ENCODE peak calls at places on chromosomes 2 and 18, in ten cellular contexts. One of them, this sample, is unnamed. For H3K4me1, the result is how much of the 10 kb centered on the place peaks cover.

GRCh38 chr2:141068053-141068682 is 1062.6 kb downstream of the LRP1B start:
- DNase-seq in adipocyte: no peak
- DNase-seq in adrenal gland: no peak
- DNase-seq in naive thymus-derived CD4-positive, alpha-beta T cell: no peak
- DNase-seq in SJSA1: no peak
- DNase-seq in GM23248: no peak
- DNase-seq in hepatocyte: no peak
- DNase-seq in neural progenitor cell: peak
- DNase-seq in A673: peak
- DNase-seq in endothelial cell of umbilical vein: no peak
- DNase-seq in this sample: no peak

GRCh38 chr2:6982484-6982883 is 65.3 kb downstream of the RNF144A start:
- DNase-seq in GM23248: no peak
- DNase-seq in adrenal gland: no peak
- DNase-seq in naive thymus-derived CD4-positive, alpha-beta T cell: no peak
- DNase-seq in endothelial cell of umbilical vein: no peak
- DNase-seq in SJSA1: no peak
- DNase-seq in A673: no peak
- DNase-seq in adipocyte: no peak
- DNase-seq in hepatocyte: no peak
- DNase-seq in neural progenitor cell: no peak
- DNase-seq in this sample: no peak

GRCh38 chr2:27051902-27052645 is 606 bp downstream of the AGBL5 start:
- DNase-seq in adipocyte: peak
- DNase-seq in GM23248: peak
- DNase-seq in adrenal gland: peak
- DNase-seq in hepatocyte: peak
- DNase-seq in neural progenitor cell: peak
- DNase-seq in A673: no peak
- DNase-seq in endothelial cell of umbilical vein: peak
- DNase-seq in SJSA1: no peak
- DNase-seq in naive thymus-derived CD4-positive, alpha-beta T cell: no peak
- DNase-seq in this sample: no peak

GRCh38 chr2:48120759-48121242 is 214.5 kb upstream of the FBXO11 start:
- DNase-seq in adipocyte: peak
- DNase-seq in A673: no peak
- DNase-seq in SJSA1: no peak
- DNase-seq in neural progenitor cell: no peak
- DNase-seq in adrenal gland: no peak
- DNase-seq in endothelial cell of umbilical vein: no peak
- DNase-seq in GM23248: no peak
- DNase-seq in hepatocyte: no peak
- DNase-seq in naive thymus-derived CD4-positive, alpha-beta T cell: no peak
- DNase-seq in this sample: no peak

GRCh38 chr18:36412778-36413177 is 115.3 kb downstream of the FHOD3 start:
- DNase-seq in SJSA1: no peak
- DNase-seq in endothelial cell of umbilical vein: no peak
- DNase-seq in naive thymus-derived CD4-positive, alpha-beta T cell: no peak
- DNase-seq in GM23248: peak
- DNase-seq in A673: peak
- DNase-seq in hepatocyte: peak
- DNase-seq in adipocyte: no peak
- DNase-seq in neural progenitor cell: peak
- DNase-seq in adrenal gland: peak
- DNase-seq in this sample: no peak

GRCh38 chr2:70990216-70990615 is 4.5 kb downstream of the TEX261 start:
- DNase-seq in adipocyte: no peak
- DNase-seq in adrenal gland: no peak
- DNase-seq in A673: no peak
- DNase-seq in GM23248: no peak
- DNase-seq in endothelial cell of umbilical vein: no peak
- DNase-seq in neural progenitor cell: no peak
- DNase-seq in naive thymus-derived CD4-positive, alpha-beta T cell: no peak
- DNase-seq in SJSA1: peak
- DNase-seq in hepatocyte: peak
- DNase-seq in this sample: no peak

GRCh38 chr2:241218131-241219029 is 29.9 kb downstream of the ANO7 start:
- DNase-seq in endothelial cell of umbilical vein: peak
- DNase-seq in neural progenitor cell: peak
- DNase-seq in hepatocyte: peak
- DNase-seq in naive thymus-derived CD4-positive, alpha-beta T cell: peak
- DNase-seq in adrenal gland: no peak
- DNase-seq in GM23248: peak
- DNase-seq in adipocyte: peak
- DNase-seq in SJSA1: peak
- DNase-seq in A673: peak
- DNase-seq in this sample: peak

GRCh38 chr2:129191530-129191929 is 787.9 kb upstream of the RAB6C start:
- DNase-seq in naive thymus-derived CD4-positive, alpha-beta T cell: no peak
- DNase-seq in A673: no peak
- DNase-seq in hepatocyte: peak
- DNase-seq in SJSA1: no peak
- DNase-seq in adrenal gland: no peak
- DNase-seq in neural progenitor cell: peak
- DNase-seq in GM23248: no peak
- DNase-seq in endothelial cell of umbilical vein: no peak
- DNase-seq in adipocyte: no peak
- DNase-seq in this sample: no peak

GRCh38 chr2:148979919-148980277 is 58.6 kb upstream of the LYPD6B start:
- DNase-seq in adrenal gland: no peak
- DNase-seq in naive thymus-derived CD4-positive, alpha-beta T cell: no peak
- DNase-seq in A673: no peak
- DNase-seq in GM23248: no peak
- DNase-seq in endothelial cell of umbilical vein: no peak
- DNase-seq in adipocyte: no peak
- DNase-seq in neural progenitor cell: peak
- DNase-seq in hepatocyte: no peak
- DNase-seq in SJSA1: no peak
- DNase-seq in this sample: no peak

GRCh38 chr18:78937166-78937565 is 42.5 kb upstream of the SALL3 start:
- DNase-seq in SJSA1: no peak
- DNase-seq in A673: no peak
- DNase-seq in adipocyte: no peak
- DNase-seq in GM23248: no peak
- DNase-seq in naive thymus-derived CD4-positive, alpha-beta T cell: no peak
- DNase-seq in hepatocyte: no peak
- DNase-seq in endothelial cell of umbilical vein: no peak
- DNase-seq in adrenal gland: no peak
- DNase-seq in neural progenitor cell: no peak
- DNase-seq in this sample: no peak

GRCh38 chr2:32363588-32363987 is 6.8 kb downstream of the BIRC6 start:
- DNase-seq in neural progenitor cell: no peak
- DNase-seq in A673: no peak
- DNase-seq in adipocyte: no peak
- DNase-seq in SJSA1: no peak
- DNase-seq in endothelial cell of umbilical vein: no peak
- DNase-seq in GM23248: no peak
- DNase-seq in adrenal gland: no peak
- DNase-seq in naive thymus-derived CD4-positive, alpha-beta T cell: no peak
- DNase-seq in hepatocyte: no peak
- DNase-seq in this sample: no peak

GRCh38 chr2:123840016-123840415 is 185.1 kb upstream of the CNTNAP5 start:
- DNase-seq in adipocyte: no peak
- DNase-seq in hepatocyte: no peak
- DNase-seq in naive thymus-derived CD4-positive, alpha-beta T cell: no peak
- DNase-seq in GM23248: no peak
- DNase-seq in endothelial cell of umbilical vein: no peak
- DNase-seq in SJSA1: no peak
- DNase-seq in neural progenitor cell: no peak
- DNase-seq in adrenal gland: no peak
- DNase-seq in A673: no peak
- DNase-seq in this sample: no peak

DNA sequence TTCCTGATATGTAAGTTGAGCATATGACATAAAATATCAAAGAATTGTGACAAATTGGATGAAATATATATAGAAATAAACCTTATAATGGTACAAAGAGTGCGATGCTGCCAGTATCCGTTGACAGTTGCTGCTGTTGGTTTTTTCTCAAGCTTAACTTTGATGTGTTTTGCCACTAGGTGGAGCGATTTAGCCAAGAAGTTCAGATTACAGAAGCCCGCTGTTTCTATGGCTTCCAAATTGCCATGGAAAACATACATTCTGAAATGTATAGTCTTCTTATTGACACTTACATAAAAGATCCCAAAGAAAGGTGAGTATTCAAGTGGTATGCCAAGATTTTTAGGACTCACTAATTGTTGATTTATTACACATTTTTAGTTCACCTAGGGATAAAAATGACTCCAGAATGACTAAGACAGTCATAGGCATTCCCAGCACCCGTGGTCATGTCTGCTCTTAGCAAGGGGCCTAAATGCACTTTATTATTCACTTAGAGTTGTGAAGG is 2.1 kb downstream of the RRM2 start:
- DNase-seq in GM23248: peak
- DNase-seq in adipocyte: peak
- DNase-seq in adrenal gland: no peak
- DNase-seq in endothelial cell of umbilical vein: peak
- DNase-seq in SJSA1: no peak
- DNase-seq in neural progenitor cell: peak
- DNase-seq in naive thymus-derived CD4-positive, alpha-beta T cell: peak
- DNase-seq in A673: peak
- DNase-seq in hepatocyte: peak
- DNase-seq in this sample: peak
- H3K4me1 ChIP-seq in GM23248: under half
- H3K4me1 ChIP-seq in adipocyte: under half
- H3K4me1 ChIP-seq in adrenal gland: under half
- H3K4me1 ChIP-seq in endothelial cell of umbilical vein: under half
- H3K4me1 ChIP-seq in SJSA1: under half
- H3K4me1 ChIP-seq in neural progenitor cell: under half
- H3K4me1 ChIP-seq in naive thymus-derived CD4-positive, alpha-beta T cell: under half
- H3K4me1 ChIP-seq in A673: under half
- H3K4me1 ChIP-seq in hepatocyte: under half
- H3K4me1 ChIP-seq in this sample: under half

GRCh38 chr18:58272779-58273500 is 228.9 kb downstream of the NEDD4L start:
- DNase-seq in SJSA1: no peak
- DNase-seq in endothelial cell of umbilical vein: peak
- DNase-seq in naive thymus-derived CD4-positive, alpha-beta T cell: peak
- DNase-seq in A673: peak
- DNase-seq in neural progenitor cell: no peak
- DNase-seq in hepatocyte: no peak
- DNase-seq in GM23248: peak
- DNase-seq in adrenal gland: no peak
- DNase-seq in adipocyte: no peak
- DNase-seq in this sample: no peak
- H3K4me1 ChIP-seq in SJSA1: under half
- H3K4me1 ChIP-seq in endothelial cell of umbilical vein: under half
- H3K4me1 ChIP-seq in naive thymus-derived CD4-positive, alpha-beta T cell: under half
- H3K4me1 ChIP-seq in A673: under half
- H3K4me1 ChIP-seq in neural progenitor cell: under half
- H3K4me1 ChIP-seq in hepatocyte: under half
- H3K4me1 ChIP-seq in GM23248: under half
- H3K4me1 ChIP-seq in adrenal gland: under half
- H3K4me1 ChIP-seq in adipocyte: under half
- H3K4me1 ChIP-seq in this sample: under half

GRCh38 chr2:217360781-217361485 is 501.1 kb upstream of the TNP1 start:
- DNase-seq in endothelial cell of umbilical vein: no peak
- DNase-seq in adrenal gland: peak
- DNase-seq in neural progenitor cell: no peak
- DNase-seq in GM23248: peak
- DNase-seq in adipocyte: peak
- DNase-seq in SJSA1: peak
- DNase-seq in hepatocyte: peak
- DNase-seq in naive thymus-derived CD4-positive, alpha-beta T cell: no peak
- DNase-seq in A673: peak
- DNase-seq in this sample: no peak
- H3K4me1 ChIP-seq in endothelial cell of umbilical vein: under half
- H3K4me1 ChIP-seq in adrenal gland: under half
- H3K4me1 ChIP-seq in neural progenitor cell: under half
- H3K4me1 ChIP-seq in GM23248: under half
- H3K4me1 ChIP-seq in adipocyte: under half
- H3K4me1 ChIP-seq in SJSA1: half or more
- H3K4me1 ChIP-seq in hepatocyte: under half
- H3K4me1 ChIP-seq in naive thymus-derived CD4-positive, alpha-beta T cell: under half
- H3K4me1 ChIP-seq in A673: under half
- H3K4me1 ChIP-seq in this sample: under half

GRCh38 chr18:3723554-3723953 is 273.6 kb downstream of the TGIF1 start:
- DNase-seq in A673: no peak
- DNase-seq in adrenal gland: no peak
- DNase-seq in GM23248: no peak
- DNase-seq in endothelial cell of umbilical vein: no peak
- DNase-seq in neural progenitor cell: no peak
- DNase-seq in adipocyte: no peak
- DNase-seq in naive thymus-derived CD4-positive, alpha-beta T cell: no peak
- DNase-seq in SJSA1: no peak
- DNase-seq in hepatocyte: no peak
- DNase-seq in this sample: no peak

GRCh38 chr18:3720818-3721545 is 271.0 kb downstream of the TGIF1 start:
- DNase-seq in naive thymus-derived CD4-positive, alpha-beta T cell: no peak
- DNase-seq in GM23248: no peak
- DNase-seq in SJSA1: no peak
- DNase-seq in endothelial cell of umbilical vein: no peak
- DNase-seq in hepatocyte: peak
- DNase-seq in neural progenitor cell: no peak
- DNase-seq in adipocyte: no peak
- DNase-seq in adrenal gland: no peak
- DNase-seq in A673: peak
- DNase-seq in this sample: no peak

GRCh38 chr18:3725100-3725499 is 275.1 kb downstream of the TGIF1 start:
- DNase-seq in naive thymus-derived CD4-positive, alpha-beta T cell: no peak
- DNase-seq in SJSA1: no peak
- DNase-seq in adipocyte: no peak
- DNase-seq in neural progenitor cell: no peak
- DNase-seq in endothelial cell of umbilical vein: no peak
- DNase-seq in A673: no peak
- DNase-seq in hepatocyte: no peak
- DNase-seq in GM23248: no peak
- DNase-seq in adrenal gland: no peak
- DNase-seq in this sample: no peak

GRCh38 chr18:3721771-3722661 is 272.0 kb downstream of the TGIF1 start:
- DNase-seq in adipocyte: no peak
- DNase-seq in SJSA1: no peak
- DNase-seq in hepatocyte: peak
- DNase-seq in A673: peak
- DNase-seq in endothelial cell of umbilical vein: no peak
- DNase-seq in naive thymus-derived CD4-positive, alpha-beta T cell: no peak
- DNase-seq in adrenal gland: no peak
- DNase-seq in GM23248: no peak
- DNase-seq in neural progenitor cell: no peak
- DNase-seq in this sample: no peak

DNA sequence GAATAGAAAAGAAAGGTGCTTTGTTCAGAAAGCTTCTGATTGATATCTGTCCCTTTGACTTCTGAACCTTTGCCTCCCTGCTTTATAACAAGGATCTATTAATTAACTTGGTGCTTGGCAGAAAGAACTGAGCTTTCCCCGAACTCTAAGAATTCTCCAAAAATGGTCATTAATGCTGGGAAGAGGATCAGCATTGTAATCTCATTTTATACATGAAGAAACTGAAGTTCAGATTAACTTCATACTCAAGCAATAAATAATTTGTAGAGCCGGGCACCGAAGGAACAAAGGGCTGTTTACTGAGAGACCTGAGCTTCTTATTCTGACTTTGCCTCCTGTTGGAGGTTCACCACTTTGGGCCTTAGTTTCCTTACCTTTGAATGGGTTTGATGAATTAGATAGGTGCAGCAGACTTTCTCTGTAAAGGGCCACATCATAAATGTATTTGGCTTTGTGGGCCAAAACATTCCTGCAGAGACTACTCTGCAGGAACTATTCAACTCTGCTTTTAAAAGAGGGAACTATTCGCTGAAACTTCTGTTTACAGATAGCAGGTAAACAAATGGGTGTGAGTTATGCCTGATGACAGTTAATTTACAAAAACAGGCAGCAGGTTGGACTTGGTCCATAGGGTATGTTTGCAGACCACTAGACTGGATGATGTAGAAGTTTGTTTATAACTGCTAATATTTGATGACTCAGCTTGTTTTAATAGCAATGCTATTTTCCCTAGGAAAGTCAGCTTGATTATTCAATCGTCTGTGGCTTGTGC is 272.9 kb downstream of the TGIF1 start:
- DNase-seq in SJSA1: no peak
- DNase-seq in adrenal gland: no peak
- DNase-seq in neural progenitor cell: no peak
- DNase-seq in GM23248: no peak
- DNase-seq in endothelial cell of umbilical vein: no peak
- DNase-seq in A673: no peak
- DNase-seq in naive thymus-derived CD4-positive, alpha-beta T cell: no peak
- DNase-seq in adipocyte: no peak
- DNase-seq in hepatocyte: peak
- DNase-seq in this sample: no peak
- H3K4me1 ChIP-seq in SJSA1: under half
- H3K4me1 ChIP-seq in adrenal gland: under half
- H3K4me1 ChIP-seq in neural progenitor cell: under half
- H3K4me1 ChIP-seq in GM23248: under half
- H3K4me1 ChIP-seq in endothelial cell of umbilical vein: under half
- H3K4me1 ChIP-seq in A673: half or more
- H3K4me1 ChIP-seq in naive thymus-derived CD4-positive, alpha-beta T cell: under half
- H3K4me1 ChIP-seq in adipocyte: under half
- H3K4me1 ChIP-seq in hepatocyte: under half
- H3K4me1 ChIP-seq in this sample: under half